ENCODE peak calls at places on chromosomes 12 and 14, in six cellular contexts. K is fibroblast of the conjunctiva, J is AG10803, U is NCI-H1694, A is glutamatergic neuron, R is lung microvascular endothelial cell. S is an unnamed sample.

GRCh38 chr12:1855241-1855640 is 34.9 kb downstream of the LRTM2 start:
- DNase-seq in J (peak; percentile 13), A (no peak), R (no peak), U (no peak), K (no peak), S (no peak)

GRCh38 chr12:89597210-89597609 is 71.4 kb upstream of the POC1B start:
- DNase-seq in J (no peak), K (no peak), R (no peak), A (no peak), U (no peak), S (no peak)

GRCh38 chr12:49367381-49368239 is at the start of gene SPATS2:
- DNase-seq in K (no peak), A (peak; percentile 100), U (peak; percentile 33), J (no peak), R (peak; percentile 70), S (no peak)

GRCh38 chr12:52878507-52879393 is 26.1 kb downstream of the KRT8 start:
- DNase-seq in U (peak; percentile 76), J (no peak), K (no peak), R (no peak), A (no peak), S (no peak)

GRCh38 chr14:60349663-60350365 is 100.8 kb downstream of the PPM1A start:
- DNase-seq in J (peak; percentile 56), K (peak; percentile 43), U (peak; percentile 78), A (peak; percentile 24), R (peak; percentile 56), S (peak; percentile 45)

GRCh38 chr12:79515526-79515935 is 175.2 kb downstream of the PAWR start:
- DNase-seq in J (peak; percentile 31), K (no peak), R (no peak), U (no peak), A (no peak), S (no peak)

GRCh38 chr12:6267007-6267721 is 43.3 kb upstream of the PLEKHG6 start:
- DNase-seq in J (peak; percentile 30), K (no peak), A (no peak), R (no peak), U (no peak), S (no peak)

GRCh38 chr14:41597647-41598046 is 9.0 kb upstream of the LRFN5 start:
- DNase-seq in U (no peak), J (no peak), R (no peak), A (no peak), K (no peak), S (no peak)

GRCh38 chr12:41946106-41946505 is 198.6 kb downstream of the GXYLT1 start:
- DNase-seq in K (no peak), J (no peak), A (no peak), U (no peak), R (no peak), S (no peak)

GRCh38 chr14:89973234-89973823 is 17.6 kb downstream of the TDP1 start:
- DNase-seq in A (peak; percentile 82), U (peak; percentile 86), R (peak; percentile 79), J (peak; percentile 72), K (peak; percentile 57), S (peak; percentile 69)

GRCh38 chr12:53563452-53563851 is 56.2 kb upstream of the NPFF start:
- DNase-seq in A (no peak), U (no peak), J (no peak), K (no peak), R (no peak), S (no peak)

GRCh38 chr12:54967461-54967860 is 17.1 kb downstream of the TESPA1 start:
- DNase-seq in U (no peak), K (no peak), R (peak; percentile 21), A (no peak), J (no peak), S (no peak)

GRCh38 chr12:101941306-101942000 is 64.1 kb downstream of the DRAM1 start:
- DNase-seq in R (peak; percentile 51), J (no peak), A (no peak), U (no peak), K (no peak), S (no peak)

GRCh38 chr14:104687601-104688504 is 1.6 kb upstream of the INF2 start:
- DNase-seq in J (peak; percentile 46), A (no peak), U (no peak), R (peak; percentile 47), K (no peak), S (no peak)

GRCh38 chr14:26163761-26164160 is 434.1 kb downstream of the NOVA1 start:
- DNase-seq in J (peak; percentile 49), U (peak; percentile 28), R (peak; percentile 62), K (peak; percentile 53), A (no peak), S (no peak)

GRCh38 chr12:117058442-117059072 is 40.7 kb downstream of the TESC start:
- DNase-seq in A (no peak), K (no peak), U (no peak), J (no peak), R (no peak), S (no peak)

GRCh38 chr14:101503431-101504095 is 57.7 kb upstream of the DIO3 start:
- DNase-seq in R (no peak), K (no peak), A (peak; percentile 4), J (no peak), U (no peak), S (no peak)

GRCh38 chr12:114952573-114953196 is 268.7 kb upstream of the TBX3 start:
- DNase-seq in J (no peak), A (no peak), U (no peak), R (no peak), K (no peak), S (no peak)

GRCh38 chr12:94074970-94075695 is 73.2 kb upstream of the PLXNC1 start:
- DNase-seq in A (peak; percentile 35), R (peak; percentile 76), K (peak; percentile 90), J (peak; percentile 91), U (peak; percentile 26), S (peak; percentile 48)

GRCh38 chr12:49109631-49110172 is 945 bp downstream of the LMBR1L start:
- DNase-seq in R (no peak), A (no peak), J (no peak), K (no peak), U (no peak), S (peak; percentile 34)

GRCh38 chr12:52903285-52903854 is 1.5 kb downstream of the KRT8 start:
- DNase-seq in R (peak; percentile 79), J (peak; percentile 73), K (peak; percentile 42), U (no peak), A (peak; percentile 82), S (peak; percentile 72)

GRCh38 chr12:12294215-12295005 is 27.6 kb upstream of the LRP6 start:
- DNase-seq in U (no peak), K (no peak), J (peak; percentile 45), A (no peak), R (peak; percentile 34), S (no peak)

GRCh38 chr14:25622752-25623151 is 572.8 kb upstream of the STXBP6 start:
- DNase-seq in U (no peak), K (no peak), R (no peak), J (no peak), A (no peak), S (no peak)

GRCh38 chr12:122399254-122399591 is 23.2 kb downstream of the CLIP1 start:
- DNase-seq in K (no peak), A (no peak), U (no peak), J (no peak), R (no peak), S (no peak)

GRCh38 chr12:108400481-108400880 is 61.4 kb upstream of the CMKLR1 start:
- DNase-seq in K (no peak), J (no peak), R (no peak), U (no peak), A (no peak), S (no peak)

S was measured in SK-N-SH.